ENCODE peak calls at places on chromosomes 16 and 17, in four cellular contexts. Q is K562, M is HepG2, Z is GM12878. X is an unnamed sample.

GRCh38 chr17:27553019-27553511 is 77.9 kb upstream of the LGALS9 start:
- DNase-seq in Q (no peak), M (no peak), Z (no peak), X (no peak)

GRCh38 chr17:73546770-73547345 is 97.4 kb downstream of the SDK2 start:
- DNase-seq in Z (no peak), M (peak), Q (peak), X (peak)

GRCh38 chr16:72974142-72974769 is 73.7 kb downstream of the ZFHX3 start:
- DNase-seq in Z (no peak), M (no peak), Q (no peak), X (no peak)

GRCh38 chr16:30064746-30065111 is 831 bp upstream of the ALDOA start:
- DNase-seq in Q (no peak), M (no peak), Z (no peak), X (no peak)

GRCh38 chr16:56589141-56590039 is at the start of gene MT3:
- DNase-seq in M (no peak), Z (no peak), Q (no peak), X (peak)

GRCh38 chr17:70621593-70621992 is 452.3 kb downstream of the KCNJ2 start:
- DNase-seq in Z (no peak), Q (no peak), M (no peak), X (no peak)

GRCh38 chr17:42403150-42403549 is 14.9 kb upstream of the STAT3 start:
- DNase-seq in M (no peak), Q (peak), Z (no peak), X (peak)

GRCh38 chr17:78588258-78589030 is 11.2 kb upstream of the DNAH17 start:
- DNase-seq in Z (no peak), M (peak), Q (no peak), X (no peak)

GRCh38 chr16:73047536-73048291 is at the start of gene ZFHX3:
- DNase-seq in Q (no peak), Z (no peak), M (peak), X (peak)

GRCh38 chr17:82386256-82386831 is 14.8 kb downstream of the UTS2R start:
- DNase-seq in Z (no peak), M (no peak), Q (no peak), X (no peak)

GRCh38 chr16:55569025-55569424 is 2.5 kb downstream of the CAPNS2 start:
- DNase-seq in Q (no peak), Z (no peak), M (no peak), X (no peak)

GRCh38 chr16:51113254-51114125 is 37.6 kb downstream of the SALL1 start:
- DNase-seq in M (no peak), Q (no peak), Z (no peak), X (peak)

GRCh38 chr17:80786887-80787286 is 204.8 kb upstream of the CHMP6 start:
- DNase-seq in M (no peak), Q (no peak), Z (no peak), X (no peak)

GRCh38 chr16:85561248-85562101 is 51.6 kb upstream of the GSE1 start:
- DNase-seq in Q (peak), M (no peak), Z (no peak), X (no peak)

GRCh38 chr17:77320501-77321256 is 179.9 kb downstream of the SEC14L1 start:
- DNase-seq in Q (peak), Z (peak), M (no peak), X (peak)

GRCh38 chr16:48064971-48065370 is 90.8 kb downstream of the ABCC12 start:
- DNase-seq in M (no peak), Q (no peak), Z (no peak), X (no peak)

GRCh38 chr17:48751733-48752398 is 23.3 kb upstream of the HOXB13 start:
- DNase-seq in Q (no peak), M (no peak), Z (no peak), X (no peak)

GRCh38 chr16:1414532-1415265 is at the start of gene UNKL:
- DNase-seq in Q (peak), M (peak), Z (no peak), X (peak)

GRCh38 chr17:81164464-81165245 is 652 bp upstream of the PVALEF start:
- DNase-seq in M (peak), Q (no peak), Z (no peak), X (no peak)

GRCh38 chr16:17131351-17131750 is 339.4 kb downstream of the XYLT1 start:
- DNase-seq in Z (no peak), Q (no peak), M (no peak), X (peak)

GRCh38 chr17:81479175-81479574 is 33.4 kb downstream of the ACTG1 start:
- DNase-seq in M (no peak), Q (no peak), Z (no peak), X (no peak)

GRCh38 chr16:70470927-70471341 is 16.5 kb downstream of the FCSK start:
- DNase-seq in Z (no peak), M (peak), Q (peak), X (peak)

GRCh38 chr17:32871736-32872135 is 5.2 kb downstream of the MYO1D start:
- DNase-seq in Z (no peak), Q (no peak), M (no peak), X (no peak)

GRCh38 chr17:12739500-12739899 is 49.8 kb upstream of the ARHGAP44 start:
- DNase-seq in Z (no peak), M (no peak), Q (no peak), X (no peak)

GRCh38 chr17:47276868-47277267 is 23.2 kb downstream of the ITGB3 start:
- DNase-seq in Z (no peak), Q (no peak), M (peak), X (peak)

GRCh38 chr17:31388770-31389672 is 2.5 kb upstream of the RAB11FIP4 start:
- DNase-seq in M (no peak), Z (no peak), Q (peak), X (peak)

GRCh38 chr16:11781773-11782172 is 15.3 kb downstream of the ZC3H7A start:
- DNase-seq in Z (peak), M (no peak), Q (no peak), X (no peak)

GRCh38 chr16:11779074-11779473 is 18.0 kb downstream of the ZC3H7A start:
- DNase-seq in Q (no peak), M (no peak), Z (no peak), X (no peak)

GRCh38 chr16:11784048-11784780 is 12.8 kb downstream of the ZC3H7A start:
- DNase-seq in Q (no peak), Z (no peak), M (no peak), X (no peak)

GRCh38 chr16:11780988-11781680 is 15.9 kb downstream of the ZC3H7A start:
- DNase-seq in Q (no peak), M (no peak), Z (no peak), X (no peak)

GRCh38 chr16:11783319-11784047 is 13.6 kb downstream of the ZC3H7A start:
- DNase-seq in Z (peak), Q (peak), M (no peak), X (no peak)
- TF ChIP-seq TCF7 in Z (peak), Q (no peak), M (no peak), X (no peak)

DNA sequence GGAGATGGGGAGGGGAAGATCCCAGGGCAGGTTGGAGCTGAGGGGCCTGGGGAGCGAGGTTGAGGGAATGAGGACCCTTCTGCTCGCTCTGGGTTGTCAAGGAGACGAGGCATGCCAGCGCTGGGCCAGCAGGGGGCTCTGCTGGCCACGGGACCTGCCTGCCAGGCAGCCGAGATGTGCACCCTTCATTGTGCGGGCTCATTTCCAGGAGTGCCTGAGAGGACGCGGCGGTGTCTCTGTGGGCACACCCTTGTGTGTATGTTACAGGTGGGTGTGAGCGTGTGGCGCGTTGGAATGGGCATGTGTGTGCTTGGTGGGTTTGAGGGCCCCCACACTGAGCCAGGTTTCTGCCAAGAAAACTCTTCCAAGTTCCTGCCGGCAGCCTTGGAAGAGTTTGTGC is 15.9 kb downstream of the ARHGAP23 start:
- DNase-seq in M (peak), Q (peak), Z (no peak), X (peak)
- TF ChIP-seq TCF7 in M (no peak), Q (no peak), Z (no peak), X (no peak)

DNA sequence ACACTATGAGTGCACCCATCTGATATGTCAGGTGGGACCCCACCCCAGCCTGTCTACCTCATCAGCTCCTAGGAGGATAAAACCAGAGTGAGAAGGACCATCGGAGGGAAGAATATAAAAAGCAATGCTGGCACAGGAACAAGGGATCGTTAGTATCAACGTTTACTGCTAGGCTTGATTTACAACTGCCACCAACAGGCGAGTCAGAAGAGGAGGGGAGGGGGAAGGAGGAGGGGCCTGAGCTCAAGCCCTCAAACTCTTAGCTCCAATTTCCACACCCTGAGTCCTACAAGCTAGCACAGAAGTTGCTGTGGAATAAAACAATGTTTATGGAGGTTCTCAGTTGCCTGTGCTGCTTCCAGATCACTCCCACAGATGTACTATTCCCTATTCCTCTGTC is 234.5 kb downstream of the C16orf78 start:
- DNase-seq in Q (no peak), Z (no peak), M (no peak), X (no peak)
- TF ChIP-seq TCF7 in Q (no peak), Z (no peak), M (no peak), X (no peak)

GRCh38 chr17:8930664-8931063 is 34.8 kb downstream of the PIK3R5 start:
- DNase-seq in Z (no peak), Q (no peak), M (no peak), X (no peak)

GRCh38 chr17:8940866-8941471 is 24.5 kb downstream of the PIK3R5 start:
- DNase-seq in Q (no peak), M (no peak), Z (no peak), X (no peak)

GRCh38 chr17:8939496-8940334 is 25.8 kb downstream of the PIK3R5 start:
- DNase-seq in M (no peak), Z (peak), Q (no peak), X (no peak)

GRCh38 chr17:8935194-8935593 is 30.3 kb downstream of the PIK3R5 start:
- DNase-seq in M (no peak), Z (no peak), Q (no peak), X (no peak)
- TF ChIP-seq TCF7 in M (no peak), Z (no peak), Q (no peak), X (no peak)

GRCh38 chr16:81394966-81395655 is 49.5 kb upstream of the CMIP start:
- DNase-seq in Q (no peak), Z (no peak), M (no peak), X (no peak)
- TF ChIP-seq TCF7 in Q (no peak), Z (no peak), M (no peak), X (no peak)

GRCh38 chr17:62910277-62910676 is 55.8 kb upstream of the TANC2 start:
- DNase-seq in M (no peak), Z (no peak), Q (no peak), X (no peak)
- TF ChIP-seq TCF7 in M (no peak), Z (no peak), Q (no peak), X (no peak)

GRCh38 chr16:67900156-67900555 is 7.1 kb downstream of the PSKH1 start:
- DNase-seq in Z (no peak), M (no peak), Q (no peak), X (no peak)

GRCh38 chr16:67897231-67897630 is 4.2 kb downstream of the PSKH1 start:
- DNase-seq in M (no peak), Q (no peak), Z (no peak), X (no peak)

GRCh38 chr16:67907397-67907796 is 14.3 kb downstream of the PSKH1 start:
- DNase-seq in Z (no peak), Q (no peak), M (peak), X (no peak)

GRCh38 chr16:67901734-67902133 is 8.7 kb downstream of the PSKH1 start:
- DNase-seq in Z (no peak), Q (no peak), M (peak), X (no peak)

DNA sequence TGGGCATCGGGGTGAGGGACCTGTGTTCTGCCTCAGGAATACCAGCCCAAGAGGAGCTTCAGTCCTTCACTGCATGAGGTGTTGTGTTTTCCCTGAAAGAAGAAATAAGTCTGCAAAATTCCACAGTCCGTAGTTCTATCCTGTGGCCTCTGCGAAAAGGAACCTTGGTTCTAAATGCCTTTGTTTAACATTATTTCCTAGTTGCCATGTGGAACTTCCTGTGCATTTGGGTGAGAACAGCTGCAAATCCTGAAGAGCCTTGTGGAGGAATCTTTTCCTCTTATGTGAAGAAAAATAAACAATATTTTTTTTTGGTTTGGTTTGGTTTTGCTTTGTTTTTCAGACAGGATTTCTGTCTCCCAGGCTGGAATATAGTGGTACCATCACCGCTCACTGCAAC is 9.8 kb downstream of the PSKH1 start:
- DNase-seq in Q (no peak), M (no peak), Z (no peak), X (no peak)
- TF ChIP-seq TCF7 in Q (no peak), M (no peak), Z (no peak), X (no peak)